ENCODE peak calls at places on chromosomes 1 and 21, in four cellular contexts. Y is astrocyte, A is heart right ventricle, K is lower lobe of right lung. S is an unnamed sample.

GRCh38 chr1:230772457-230773395 is 25.5 kb downstream of the CAPN9 start:
- DNase-seq in A (peak), K (no peak), Y (peak), S (peak)

GRCh38 chr1:214404154-214404553 is 123.2 kb downstream of the SMYD2 start:
- DNase-seq in K (no peak), Y (peak), A (no peak), S (peak)

GRCh38 chr1:64755356-64755755 is 10.5 kb downstream of the RAVER2 start:
- DNase-seq in K (no peak), Y (no peak), A (no peak), S (no peak)

GRCh38 chr21:44067011-44067839 is 40.0 kb upstream of the PWP2 start:
- DNase-seq in K (no peak), A (no peak), Y (no peak), S (peak)

GRCh38 chr1:80565416-80565815 is 1235.3 kb upstream of the ADGRL2 start:
- DNase-seq in A (no peak), Y (no peak), K (no peak), S (no peak)

GRCh38 chr1:86068126-86068805 is 88.3 kb downstream of the COL24A1 start:
- DNase-seq in K (no peak), A (no peak), Y (peak), S (peak)

GRCh38 chr1:43039228-43040055 is 80.8 kb upstream of the SLC2A1 start:
- DNase-seq in A (no peak), Y (no peak), K (no peak), S (no peak)

GRCh38 chr21:33374080-33374873 is 28.9 kb upstream of the IFNGR2 start:
- DNase-seq in K (no peak), Y (peak), A (peak), S (peak)

GRCh38 chr1:94772230-94772641 is 47.9 kb upstream of the SLC44A3 start:
- DNase-seq in Y (peak), K (peak), A (no peak), S (peak)

GRCh38 chr1:207925210-207925609 is 14.3 kb upstream of the CD34 start:
- DNase-seq in Y (no peak), A (peak), K (no peak), S (peak)

GRCh38 chr1:214136336-214136735 is 144.6 kb upstream of the SMYD2 start:
- DNase-seq in Y (peak), K (no peak), A (no peak), S (no peak)

GRCh38 chr1:12577020-12577419 is 41.0 kb downstream of the DHRS3 start:
- DNase-seq in K (no peak), Y (no peak), A (no peak), S (no peak)

GRCh38 chr1:246725191-246725590 is 982 bp downstream of the SCCPDH start:
- DNase-seq in Y (no peak), K (no peak), A (no peak), S (no peak)

GRCh38 chr21:44485254-44485793 is 30.0 kb downstream of the LRRC3 start:
- DNase-seq in A (no peak), K (no peak), Y (no peak), S (peak)

GRCh38 chr1:19925342-19926070 is 2.1 kb upstream of the PLA2G2E start:
- DNase-seq in A (no peak), Y (no peak), K (no peak), S (no peak)

GRCh38 chr21:24200052-24200451 is 1407.2 kb downstream of the MRPL39 start:
- DNase-seq in Y (no peak), A (no peak), K (no peak), S (no peak)

GRCh38 chr1:3075666-3076387 is 6.8 kb downstream of the PRDM16 start:
- DNase-seq in K (no peak), Y (no peak), A (no peak), S (no peak)

GRCh38 chr1:49102752-49103151 is 326.1 kb upstream of the BEND5 start:
- DNase-seq in Y (peak), K (no peak), A (no peak), S (peak)

GRCh38 chr1:3864884-3865283 is 7.6 kb downstream of the DFFB start:
- DNase-seq in K (no peak), A (no peak), Y (no peak), S (no peak)

GRCh38 chr1:24151175-24151533 is 8.2 kb upstream of the IL22RA1 start:
- DNase-seq in Y (no peak), A (no peak), K (no peak), S (no peak)

GRCh38 chr21:45983981-45984551 is 2.5 kb downstream of the COL6A1 start:
- DNase-seq in K (peak), A (no peak), Y (no peak), S (no peak)
- H3K4me3 ChIP-seq in K (peak), A (peak), Y (peak), S (peak)

GRCh38 chr21:25424045-25424444 is 183.2 kb downstream of the MRPL39 start:
- DNase-seq in A (no peak), Y (no peak), K (no peak), S (no peak)
- H3K4me3 ChIP-seq in A (no peak), Y (no peak), K (no peak), S (no peak)

DNA sequence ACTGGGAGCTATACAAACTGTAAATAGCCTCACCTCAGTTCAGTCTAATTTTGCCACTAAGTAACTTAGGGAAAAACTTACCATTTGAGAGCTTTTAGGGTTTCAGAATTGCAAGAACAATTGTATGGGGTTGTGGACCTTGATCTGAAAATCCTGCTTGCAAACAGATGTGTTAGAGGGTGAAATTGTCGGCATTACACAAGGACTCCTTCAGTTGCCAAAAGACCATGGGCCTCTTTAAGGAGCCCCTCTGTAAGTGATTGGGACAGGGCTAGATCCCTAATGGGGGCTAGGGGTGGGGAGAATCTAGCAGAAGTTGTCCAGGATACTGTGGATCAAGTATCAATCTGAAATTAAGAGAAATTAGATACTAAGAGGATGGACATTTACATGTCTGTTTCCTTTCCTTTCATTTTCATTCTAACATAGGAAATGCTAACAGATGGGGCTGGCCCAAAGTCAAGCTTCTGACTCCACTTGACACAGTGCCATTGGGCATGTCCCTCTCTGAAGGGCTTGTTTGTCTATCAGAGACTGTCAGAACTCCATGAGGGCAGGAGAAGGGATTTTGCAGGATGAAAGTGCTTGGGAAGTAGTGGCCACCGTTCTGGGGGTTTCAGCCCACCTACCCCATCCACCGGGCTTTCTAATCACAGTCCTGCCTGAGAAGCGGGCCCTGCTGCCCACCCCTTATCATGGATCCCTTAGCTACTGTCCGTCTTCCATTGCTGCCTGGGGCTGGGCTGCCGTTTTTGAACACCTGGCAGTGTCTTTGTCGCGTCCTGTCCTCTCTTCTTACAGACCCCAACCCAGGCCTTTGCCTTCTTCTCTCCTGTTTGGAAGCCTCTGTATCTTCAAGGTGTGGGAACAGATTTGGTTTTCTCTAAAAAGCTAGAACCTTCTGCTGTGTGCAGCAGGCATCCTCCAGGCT is 54.7 kb downstream of the STUM start:
- DNase-seq in Y (peak), A (peak), K (no peak), S (peak)
- H3K4me3 ChIP-seq in Y (no peak), A (peak), K (peak), S (no peak)

DNA sequence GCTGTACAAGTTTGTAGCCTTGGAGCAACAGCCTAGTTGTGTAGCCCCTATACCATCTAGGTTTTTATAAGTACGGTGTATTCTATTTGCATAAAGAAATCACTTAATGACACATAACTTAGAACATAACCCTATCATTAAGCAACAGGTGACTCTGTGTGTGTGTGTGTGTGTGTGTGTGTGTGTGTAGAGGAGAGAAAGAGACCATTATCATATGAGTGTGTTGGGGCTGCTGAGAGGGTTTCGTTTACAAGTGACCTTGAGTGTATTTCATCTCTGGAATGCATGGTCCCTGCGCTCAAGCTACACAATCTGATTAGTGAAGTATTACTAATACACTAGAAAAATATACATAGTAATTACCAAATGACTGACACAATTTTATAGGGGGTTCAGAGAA is 115.1 kb downstream of the RABGAP1L start:
- DNase-seq in K (no peak), Y (peak), A (no peak), S (peak)
- H3K4me3 ChIP-seq in K (no peak), Y (no peak), A (no peak), S (no peak)

GRCh38 chr1:234213576-234214128 is 159.6 kb upstream of the COA6 start:
- DNase-seq in Y (no peak), A (no peak), K (no peak), S (no peak)
- H3K4me3 ChIP-seq in Y (peak), A (peak), K (peak), S (no peak)

GRCh38 chr1:150256549-150257341 is 829 bp upstream of the CA14 start:
- DNase-seq in A (no peak), K (no peak), Y (no peak), S (peak)
- H3K4me3 ChIP-seq in A (no peak), K (no peak), Y (peak), S (no peak)

GRCh38 chr1:10789392-10790154 is 6.9 kb downstream of the CASZ1 start:
- DNase-seq in A (no peak), K (no peak), Y (no peak), S (no peak)
- H3K4me3 ChIP-seq in A (no peak), K (no peak), Y (no peak), S (no peak)

GRCh38 chr1:6578624-6579373 is 995 bp upstream of the ZBTB48 start:
- DNase-seq in Y (no peak), A (no peak), K (no peak), S (no peak)
- H3K4me3 ChIP-seq in Y (peak), A (peak), K (peak), S (no peak)

GRCh38 chr1:81775510-81775909 is 25.2 kb upstream of the ADGRL2 start:
- DNase-seq in A (no peak), Y (no peak), K (no peak), S (no peak)

GRCh38 chr1:81781749-81782148 is 19.0 kb upstream of the ADGRL2 start:
- DNase-seq in A (no peak), K (no peak), Y (no peak), S (no peak)

GRCh38 chr1:81780705-81781454 is 19.9 kb upstream of the ADGRL2 start:
- DNase-seq in A (no peak), K (no peak), Y (no peak), S (no peak)
- H3K4me3 ChIP-seq in A (no peak), K (no peak), Y (no peak), S (no peak)

DNA sequence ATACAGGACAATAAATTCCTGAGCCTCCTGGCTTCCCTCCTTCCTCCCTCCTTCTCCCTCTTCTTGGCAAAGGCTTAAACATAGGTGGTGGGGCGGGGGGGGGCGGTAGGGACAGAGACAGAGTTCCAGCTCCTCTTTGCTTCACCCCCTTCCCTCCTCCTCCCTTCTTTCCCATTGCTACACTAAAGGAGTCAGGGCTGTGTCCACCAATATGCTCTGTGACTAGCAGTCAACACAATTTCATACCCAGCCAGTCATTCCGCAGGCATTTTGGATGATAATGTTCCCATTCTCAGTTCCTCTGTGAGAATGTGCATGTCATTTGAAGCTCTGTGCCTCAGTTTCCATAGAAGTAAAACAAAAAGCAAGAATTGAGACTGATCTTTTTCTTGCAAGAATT is 1.7 kb downstream of the LMOD1 start:
- DNase-seq in A (no peak), K (no peak), Y (no peak), S (no peak)
- H3K4me3 ChIP-seq in A (peak), K (peak), Y (peak), S (no peak)